ENCODE peak calls at places on chromosomes 5 and 9, in five cellular contexts. One of them, this sample, is unnamed.

GRCh38 chr9:88781500-88782391 is 209.5 kb upstream of the S1PR3 start:
- DNase-seq in K562: peak
- DNase-seq in GM12878: no peak
- DNase-seq in HepG2: peak
- DNase-seq in H1: no peak
- DNase-seq in this sample: peak

GRCh38 chr5:134524826-134525686 is at the start of gene JADE2:
- DNase-seq in K562: peak
- DNase-seq in GM12878: no peak
- DNase-seq in HepG2: peak
- DNase-seq in H1: peak
- DNase-seq in this sample: peak

GRCh38 chr9:125650271-125650737 is 56.7 kb downstream of the MAPKAP1 start:
- DNase-seq in K562: no peak
- DNase-seq in GM12878: peak
- DNase-seq in HepG2: no peak
- DNase-seq in H1: no peak
- DNase-seq in this sample: no peak

GRCh38 chr5:153222956-153223355 is 267.5 kb upstream of the GRIA1 start:
- DNase-seq in K562: no peak
- DNase-seq in GM12878: no peak
- DNase-seq in HepG2: no peak
- DNase-seq in H1: no peak
- DNase-seq in this sample: no peak

GRCh38 chr9:120433701-120434100 is 146.3 kb downstream of the CDK5RAP2 start:
- DNase-seq in K562: no peak
- DNase-seq in GM12878: no peak
- DNase-seq in HepG2: no peak
- DNase-seq in H1: no peak
- DNase-seq in this sample: no peak

GRCh38 chr5:138241688-138242547 is 28.8 kb upstream of the CDC23 start:
- DNase-seq in K562: peak
- DNase-seq in GM12878: no peak
- DNase-seq in HepG2: peak
- DNase-seq in H1: peak
- DNase-seq in this sample: peak

GRCh38 chr9:134888603-134889195 is 8.1 kb downstream of the FCN2 start:
- DNase-seq in K562: no peak
- DNase-seq in GM12878: no peak
- DNase-seq in HepG2: no peak
- DNase-seq in H1: no peak
- DNase-seq in this sample: no peak

GRCh38 chr5:171845857-171846785 is 60.5 kb downstream of the SMIM23 start:
- DNase-seq in K562: peak
- DNase-seq in GM12878: no peak
- DNase-seq in HepG2: no peak
- DNase-seq in H1: no peak
- DNase-seq in this sample: no peak

GRCh38 chr9:106796771-106797170 is 66.2 kb upstream of the ZNF462 start:
- DNase-seq in K562: no peak
- DNase-seq in GM12878: no peak
- DNase-seq in HepG2: no peak
- DNase-seq in H1: no peak
- DNase-seq in this sample: no peak

GRCh38 chr5:39433838-39434237 is 9.1 kb upstream of the DAB2 start:
- DNase-seq in K562: no peak
- DNase-seq in GM12878: no peak
- DNase-seq in HepG2: no peak
- DNase-seq in H1: no peak
- DNase-seq in this sample: no peak

GRCh38 chr9:128203842-128204551 is 818 bp downstream of the DNM1 start:
- DNase-seq in K562: peak
- DNase-seq in GM12878: no peak
- DNase-seq in HepG2: no peak
- DNase-seq in H1: peak
- DNase-seq in this sample: peak

GRCh38 chr9:100595391-100596199 is 17.7 kb downstream of the CAVIN4 start:
- DNase-seq in K562: peak
- DNase-seq in GM12878: no peak
- DNase-seq in HepG2: peak
- DNase-seq in H1: no peak
- DNase-seq in this sample: peak

GRCh38 chr9:79700607-79701330 is 129.0 kb downstream of the TLE4 start:
- DNase-seq in K562: no peak
- DNase-seq in GM12878: no peak
- DNase-seq in HepG2: no peak
- DNase-seq in H1: no peak
- DNase-seq in this sample: no peak

GRCh38 chr5:156715287-156715686 is 134.8 kb upstream of the PPP1R2B start:
- DNase-seq in K562: no peak
- DNase-seq in GM12878: no peak
- DNase-seq in HepG2: no peak
- DNase-seq in H1: no peak
- DNase-seq in this sample: no peak

GRCh38 chr9:129487658-129488483 is 133.0 kb downstream of the C9orf50 start:
- DNase-seq in K562: peak
- DNase-seq in GM12878: no peak
- DNase-seq in HepG2: no peak
- DNase-seq in H1: no peak
- DNase-seq in this sample: peak

GRCh38 chr9:21583628-21584027 is 101.5 kb upstream of the IFNE start:
- DNase-seq in K562: no peak
- DNase-seq in GM12878: no peak
- DNase-seq in HepG2: no peak
- DNase-seq in H1: no peak
- DNase-seq in this sample: no peak

GRCh38 chr5:98735806-98736507 is 37.5 kb upstream of the RGMB start:
- DNase-seq in K562: no peak
- DNase-seq in GM12878: no peak
- DNase-seq in HepG2: no peak
- DNase-seq in H1: no peak
- DNase-seq in this sample: no peak

GRCh38 chr5:123949807-123950206 is 437.8 kb downstream of the CSNK1G3 start:
- DNase-seq in K562: no peak
- DNase-seq in GM12878: no peak
- DNase-seq in HepG2: no peak
- DNase-seq in H1: no peak
- DNase-seq in this sample: no peak

GRCh38 chr9:110659891-110660541 is 8.6 kb upstream of the MUSK start:
- DNase-seq in K562: no peak
- DNase-seq in GM12878: no peak
- DNase-seq in HepG2: no peak
- DNase-seq in H1: no peak
- DNase-seq in this sample: no peak

GRCh38 chr5:11904270-11904906 is at the start of gene CTNND2:
- DNase-seq in K562: no peak
- DNase-seq in GM12878: no peak
- DNase-seq in HepG2: no peak
- DNase-seq in H1: peak
- DNase-seq in this sample: peak

GRCh38 chr9:91422832-91423711 is 560 bp downstream of the NFIL3 start:
- DNase-seq in K562: peak
- DNase-seq in GM12878: no peak
- DNase-seq in HepG2: peak
- DNase-seq in H1: peak
- DNase-seq in this sample: peak

GRCh38 chr5:158841918-158842317 is 257.8 kb downstream of the EBF1 start:
- DNase-seq in K562: no peak
- DNase-seq in GM12878: peak
- DNase-seq in HepG2: no peak
- DNase-seq in H1: no peak
- DNase-seq in this sample: no peak

GRCh38 chr5:64509798-64510197 is 4.0 kb downstream of the RGS7BP start:
- DNase-seq in K562: no peak
- DNase-seq in GM12878: no peak
- DNase-seq in HepG2: no peak
- DNase-seq in H1: no peak
- DNase-seq in this sample: no peak

GRCh38 chr9:122536138-122536537 is 9.0 kb upstream of the OR1N1 start:
- DNase-seq in K562: no peak
- DNase-seq in GM12878: no peak
- DNase-seq in HepG2: no peak
- DNase-seq in H1: no peak
- DNase-seq in this sample: no peak

GRCh38 chr9:9778293-9778692 is 834.5 kb downstream of the PTPRD start:
- DNase-seq in K562: no peak
- DNase-seq in GM12878: no peak
- DNase-seq in HepG2: no peak
- DNase-seq in H1: no peak
- DNase-seq in this sample: no peak

DNA sequence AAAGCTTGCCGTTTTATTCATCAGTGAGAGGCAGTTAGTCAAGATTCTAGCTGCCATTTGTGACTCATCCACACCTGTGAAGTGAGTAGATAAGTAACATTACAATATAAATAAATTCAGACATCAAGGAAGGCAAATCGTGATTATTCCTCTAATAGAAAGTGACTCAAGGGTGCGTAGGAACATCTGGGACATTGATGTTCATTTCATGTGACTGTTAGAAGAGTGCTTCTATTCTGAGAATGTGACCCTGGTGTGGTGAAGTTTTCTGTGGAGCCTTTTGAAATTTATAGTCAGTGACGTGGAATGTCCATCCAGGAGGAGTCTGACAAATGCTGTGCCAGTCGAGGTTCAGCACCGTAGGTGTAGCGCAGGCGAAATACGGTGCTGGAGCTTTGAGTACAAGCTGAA is 48.4 kb upstream of the FAM240B start:
- DNase-seq in K562: no peak
- DNase-seq in GM12878: no peak
- DNase-seq in HepG2: no peak
- DNase-seq in H1: no peak
- DNase-seq in this sample: no peak
- H3K27ac ChIP-seq in K562: no peak
- H3K27ac ChIP-seq in GM12878: no peak
- H3K27ac ChIP-seq in HepG2: no peak
- H3K27ac ChIP-seq in H1: no peak
- H3K27ac ChIP-seq in this sample: no peak

DNA sequence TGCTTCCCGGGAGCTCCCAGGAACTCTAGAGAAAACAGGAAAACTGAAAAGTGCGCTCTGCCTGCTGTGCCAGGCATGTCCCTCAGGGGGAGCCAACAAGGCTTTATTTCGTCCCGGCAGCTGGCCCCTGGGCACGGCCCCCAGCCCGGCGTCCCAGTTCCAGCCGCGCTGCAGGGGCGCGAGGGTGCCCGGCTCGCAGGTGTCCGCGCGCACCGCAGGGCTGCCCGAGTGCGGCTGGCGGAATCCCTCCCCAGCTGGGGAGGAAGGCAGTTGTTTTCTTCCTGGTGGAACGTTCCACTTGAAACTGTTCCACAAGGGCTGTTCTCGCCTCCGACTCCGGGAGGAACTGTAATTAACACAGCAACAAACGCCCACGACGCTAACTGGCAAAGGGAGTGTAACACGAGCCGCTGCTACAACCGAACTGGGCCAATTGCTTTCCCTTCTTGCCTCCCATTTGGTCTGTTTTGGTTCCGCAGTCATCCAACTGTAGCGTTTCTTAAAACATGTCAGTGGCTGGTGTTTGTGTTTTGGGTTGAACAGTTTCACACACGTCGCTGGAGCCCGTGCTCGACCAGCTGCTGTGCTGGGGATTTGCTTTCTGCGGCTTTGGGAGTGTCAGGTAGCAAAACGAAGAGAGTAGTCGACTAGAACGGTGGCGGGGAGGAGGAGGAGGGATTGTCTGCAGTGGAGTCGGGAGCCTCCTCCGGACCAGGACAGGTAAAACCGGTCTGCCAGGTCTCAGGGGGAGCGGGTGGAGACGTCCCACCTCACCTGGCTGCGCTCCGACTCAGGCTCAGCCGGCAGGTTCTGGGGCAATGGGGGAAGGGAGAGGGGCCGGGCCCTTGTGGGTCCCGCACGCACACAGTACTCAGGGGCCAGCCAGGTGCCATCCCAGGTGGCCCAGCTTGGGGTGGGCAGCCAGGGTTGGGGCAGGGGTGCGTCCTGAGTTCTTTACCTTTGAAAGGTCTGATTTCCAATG is 131.6 kb upstream of the NIPBL start:
- DNase-seq in K562: peak
- DNase-seq in GM12878: no peak
- DNase-seq in HepG2: peak
- DNase-seq in H1: peak
- DNase-seq in this sample: peak
- TF ChIP-seq POLR2AphosphoS5 in K562: no peak
- TF ChIP-seq POLR2AphosphoS5 in GM12878: no peak
- TF ChIP-seq POLR2AphosphoS5 in HepG2: no peak
- TF ChIP-seq POLR2AphosphoS5 in H1: peak
- TF ChIP-seq POLR2AphosphoS5 in this sample: peak

GRCh38 chr5:360277-361027 is 38.9 kb downstream of the AHRR start:
- DNase-seq in K562: no peak
- DNase-seq in GM12878: no peak
- DNase-seq in HepG2: no peak
- DNase-seq in H1: no peak
- DNase-seq in this sample: no peak

GRCh38 chr5:355379-355935 is 33.9 kb downstream of the AHRR start:
- DNase-seq in K562: no peak
- DNase-seq in GM12878: no peak
- DNase-seq in HepG2: no peak
- DNase-seq in H1: no peak
- DNase-seq in this sample: no peak

GRCh38 chr5:362189-362588 is 40.7 kb downstream of the AHRR start:
- DNase-seq in K562: no peak
- DNase-seq in GM12878: no peak
- DNase-seq in HepG2: no peak
- DNase-seq in H1: peak
- DNase-seq in this sample: no peak

GRCh38 chr5:362978-363765 is 41.7 kb downstream of the AHRR start:
- DNase-seq in K562: no peak
- DNase-seq in GM12878: no peak
- DNase-seq in HepG2: no peak
- DNase-seq in H1: peak
- DNase-seq in this sample: no peak

DNA sequence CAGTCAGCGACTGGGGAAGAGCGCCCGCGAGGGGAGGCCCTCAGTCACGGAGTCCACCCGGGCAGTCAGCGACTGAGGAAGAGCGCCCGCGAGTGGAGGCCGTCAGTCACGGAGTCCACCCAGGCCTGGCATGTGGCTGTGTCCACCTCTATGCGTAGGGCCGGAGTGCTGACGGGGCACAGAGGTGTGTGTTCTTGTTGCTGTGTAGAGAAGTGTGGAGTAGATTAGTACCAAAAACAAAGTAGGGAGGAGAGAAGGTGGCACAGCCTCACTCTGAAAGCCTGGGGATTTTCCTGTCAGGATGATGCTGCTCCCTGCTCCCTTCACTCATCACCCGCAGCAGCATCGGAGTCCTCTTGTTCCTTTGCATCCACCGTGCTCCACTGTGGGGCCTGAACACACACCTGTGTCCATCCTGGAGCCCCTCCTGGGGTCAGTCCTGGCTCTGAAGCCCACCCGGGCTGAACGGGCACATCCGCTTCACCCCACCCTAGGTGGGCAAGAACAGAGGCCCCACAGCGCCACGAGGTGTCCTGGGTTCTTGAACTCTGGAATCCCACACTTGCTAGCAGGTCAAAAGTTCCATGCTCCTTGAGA is 37.9 kb downstream of the AHRR start:
- DNase-seq in K562: no peak
- DNase-seq in GM12878: no peak
- DNase-seq in HepG2: no peak
- DNase-seq in H1: no peak
- DNase-seq in this sample: no peak
- TF ChIP-seq CREB1 in K562: no peak
- TF ChIP-seq CREB1 in GM12878: no peak
- TF ChIP-seq CREB1 in HepG2: no peak
- TF ChIP-seq CREB1 in H1: no peak
- TF ChIP-seq CREB1 in this sample: no peak

GRCh38 chr5:173774212-173774850 is 113.8 kb upstream of the CPEB4 start:
- DNase-seq in K562: no peak
- DNase-seq in GM12878: no peak
- DNase-seq in HepG2: no peak
- DNase-seq in H1: no peak
- DNase-seq in this sample: no peak
- H3K27ac ChIP-seq in K562: no peak
- H3K27ac ChIP-seq in GM12878: no peak
- H3K27ac ChIP-seq in HepG2: no peak
- H3K27ac ChIP-seq in H1: no peak
- H3K27ac ChIP-seq in this sample: no peak

This sample was measured in GM23338.